ENCODE peak calls at places on chromosomes 11 and 22, in eight cellular contexts. One of them, this sample, is unnamed.

GRCh38 chr11:76947190-76947589 is 86.5 kb downstream of the ACER3 start:
- DNase-seq in psoas muscle: no peak
- DNase-seq in right lobe of liver: no peak
- DNase-seq in K562: no peak
- DNase-seq in lower lobe of right lung: no peak
- DNase-seq in body of pancreas: no peak
- DNase-seq in left ventricle myocardium inferior: no peak
- DNase-seq in HL-60: no peak
- DNase-seq in this sample: no peak

GRCh38 chr22:27991586-27992293 is 72.7 kb upstream of the PITPNB start:
- DNase-seq in psoas muscle: no peak
- DNase-seq in right lobe of liver: peak
- DNase-seq in K562: no peak
- DNase-seq in lower lobe of right lung: peak
- DNase-seq in body of pancreas: no peak
- DNase-seq in left ventricle myocardium inferior: no peak
- DNase-seq in HL-60: no peak
- DNase-seq in this sample: peak

GRCh38 chr22:19042285-19043110 is 79.7 kb downstream of the DGCR2 start:
- DNase-seq in psoas muscle: no peak
- DNase-seq in right lobe of liver: peak
- DNase-seq in K562: no peak
- DNase-seq in lower lobe of right lung: peak
- DNase-seq in body of pancreas: no peak
- DNase-seq in left ventricle myocardium inferior: no peak
- DNase-seq in HL-60: no peak
- DNase-seq in this sample: peak

GRCh38 chr22:22897036-22897435 is 9.4 kb downstream of the IGLL5 start:
- DNase-seq in psoas muscle: no peak
- DNase-seq in right lobe of liver: no peak
- DNase-seq in K562: peak
- DNase-seq in lower lobe of right lung: no peak
- DNase-seq in body of pancreas: no peak
- DNase-seq in left ventricle myocardium inferior: no peak
- DNase-seq in HL-60: no peak
- DNase-seq in this sample: no peak

GRCh38 chr22:25729016-25729415 is 13.0 kb upstream of the MYO18B start:
- DNase-seq in psoas muscle: no peak
- DNase-seq in right lobe of liver: no peak
- DNase-seq in K562: no peak
- DNase-seq in lower lobe of right lung: no peak
- DNase-seq in body of pancreas: no peak
- DNase-seq in left ventricle myocardium inferior: no peak
- DNase-seq in HL-60: no peak
- DNase-seq in this sample: peak

GRCh38 chr11:29712616-29713015 is 304.2 kb downstream of the KCNA4 start:
- DNase-seq in psoas muscle: no peak
- DNase-seq in right lobe of liver: no peak
- DNase-seq in K562: no peak
- DNase-seq in lower lobe of right lung: no peak
- DNase-seq in body of pancreas: no peak
- DNase-seq in left ventricle myocardium inferior: no peak
- DNase-seq in HL-60: no peak
- DNase-seq in this sample: no peak

GRCh38 chr11:102493524-102493923 is 37.0 kb downstream of the MMP7 start:
- DNase-seq in psoas muscle: no peak
- DNase-seq in right lobe of liver: no peak
- DNase-seq in K562: no peak
- DNase-seq in lower lobe of right lung: no peak
- DNase-seq in body of pancreas: no peak
- DNase-seq in left ventricle myocardium inferior: no peak
- DNase-seq in HL-60: no peak
- DNase-seq in this sample: no peak

GRCh38 chr22:19884954-19885751 is 30.5 kb upstream of the GNB1L start:
- DNase-seq in psoas muscle: no peak
- DNase-seq in right lobe of liver: no peak
- DNase-seq in K562: no peak
- DNase-seq in lower lobe of right lung: no peak
- DNase-seq in body of pancreas: no peak
- DNase-seq in left ventricle myocardium inferior: peak
- DNase-seq in HL-60: no peak
- DNase-seq in this sample: peak

GRCh38 chr11:45648931-45649330 is 16.5 kb downstream of the CHST1 start:
- DNase-seq in psoas muscle: no peak
- DNase-seq in right lobe of liver: no peak
- DNase-seq in K562: no peak
- DNase-seq in lower lobe of right lung: no peak
- DNase-seq in body of pancreas: no peak
- DNase-seq in left ventricle myocardium inferior: no peak
- DNase-seq in HL-60: no peak
- DNase-seq in this sample: no peak

GRCh38 chr11:106012744-106013143 is 9.3 kb downstream of the MSANTD4 start:
- DNase-seq in psoas muscle: no peak
- DNase-seq in right lobe of liver: no peak
- DNase-seq in K562: no peak
- DNase-seq in lower lobe of right lung: no peak
- DNase-seq in body of pancreas: peak
- DNase-seq in left ventricle myocardium inferior: no peak
- DNase-seq in HL-60: no peak
- DNase-seq in this sample: no peak

GRCh38 chr11:113350646-113351045 is 36.3 kb downstream of the TTC12 start:
- DNase-seq in psoas muscle: no peak
- DNase-seq in right lobe of liver: no peak
- DNase-seq in K562: no peak
- DNase-seq in lower lobe of right lung: no peak
- DNase-seq in body of pancreas: no peak
- DNase-seq in left ventricle myocardium inferior: no peak
- DNase-seq in HL-60: no peak
- DNase-seq in this sample: no peak

GRCh38 chr11:12689029-12689755 is 15.0 kb downstream of the TEAD1 start:
- DNase-seq in psoas muscle: no peak
- DNase-seq in right lobe of liver: no peak
- DNase-seq in K562: no peak
- DNase-seq in lower lobe of right lung: no peak
- DNase-seq in body of pancreas: no peak
- DNase-seq in left ventricle myocardium inferior: no peak
- DNase-seq in HL-60: no peak
- DNase-seq in this sample: no peak

GRCh38 chr22:33513388-33514336 is 406.6 kb downstream of the LARGE1 start:
- DNase-seq in psoas muscle: no peak
- DNase-seq in right lobe of liver: no peak
- DNase-seq in K562: no peak
- DNase-seq in lower lobe of right lung: no peak
- DNase-seq in body of pancreas: peak
- DNase-seq in left ventricle myocardium inferior: no peak
- DNase-seq in HL-60: no peak
- DNase-seq in this sample: no peak
- H3K4me3 ChIP-seq in psoas muscle: no peak
- H3K4me3 ChIP-seq in right lobe of liver: no peak
- H3K4me3 ChIP-seq in K562: no peak
- H3K4me3 ChIP-seq in lower lobe of right lung: no peak
- H3K4me3 ChIP-seq in body of pancreas: no peak
- H3K4me3 ChIP-seq in left ventricle myocardium inferior: no peak
- H3K4me3 ChIP-seq in HL-60: no peak
- H3K4me3 ChIP-seq in this sample: no peak

DNA sequence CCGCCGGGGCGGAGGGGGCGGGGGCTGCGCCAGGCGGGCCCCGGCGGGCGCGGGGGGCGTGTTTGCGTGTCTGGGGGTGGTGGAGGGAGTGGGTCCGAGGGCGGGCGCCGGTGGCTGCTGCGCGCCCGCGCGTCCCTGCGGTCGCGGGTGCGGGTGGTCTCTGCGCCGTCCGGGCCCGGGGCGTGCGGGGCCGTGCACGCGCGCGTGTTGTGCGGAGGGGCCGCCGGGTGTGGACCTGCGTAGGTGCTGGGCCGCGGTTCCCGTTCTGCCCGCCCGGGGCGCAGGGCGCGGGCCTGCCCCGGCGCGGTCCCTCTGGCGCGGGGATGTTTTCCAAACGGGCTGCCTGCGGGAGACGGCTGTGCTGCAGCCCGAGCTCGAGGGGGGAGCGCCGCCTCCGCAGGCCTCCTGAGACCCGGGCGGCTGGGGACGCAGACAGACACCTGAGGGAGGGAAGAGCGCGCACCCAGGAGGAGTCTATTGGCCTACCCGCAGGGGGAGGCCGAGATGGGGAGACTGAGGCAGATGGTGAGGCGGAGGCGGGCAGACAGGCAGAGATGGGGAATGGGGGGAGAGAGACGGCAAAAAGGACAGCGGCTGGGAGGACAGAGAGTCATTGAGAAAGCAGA is 442 bp downstream of the PELI3 start:
- DNase-seq in psoas muscle: peak
- DNase-seq in right lobe of liver: no peak
- DNase-seq in K562: no peak
- DNase-seq in lower lobe of right lung: peak
- DNase-seq in body of pancreas: peak
- DNase-seq in left ventricle myocardium inferior: no peak
- DNase-seq in HL-60: no peak
- DNase-seq in this sample: no peak
- H3K27ac ChIP-seq in psoas muscle: peak
- H3K27ac ChIP-seq in right lobe of liver: no peak
- H3K27ac ChIP-seq in K562: no peak
- H3K27ac ChIP-seq in lower lobe of right lung: peak
- H3K27ac ChIP-seq in body of pancreas: peak
- H3K27ac ChIP-seq in left ventricle myocardium inferior: peak
- H3K27ac ChIP-seq in HL-60: peak
- H3K27ac ChIP-seq in this sample: no peak

GRCh38 chr11:2885017-2885675 is 429 bp downstream of the CDKN1C start:
- DNase-seq in psoas muscle: peak
- DNase-seq in right lobe of liver: peak
- DNase-seq in K562: peak
- DNase-seq in lower lobe of right lung: peak
- DNase-seq in body of pancreas: peak
- DNase-seq in left ventricle myocardium inferior: peak
- DNase-seq in HL-60: no peak
- DNase-seq in this sample: peak

GRCh38 chr11:2887526-2888195 is 2.1 kb upstream of the CDKN1C start:
- DNase-seq in psoas muscle: no peak
- DNase-seq in right lobe of liver: no peak
- DNase-seq in K562: no peak
- DNase-seq in lower lobe of right lung: no peak
- DNase-seq in body of pancreas: no peak
- DNase-seq in left ventricle myocardium inferior: no peak
- DNase-seq in HL-60: no peak
- DNase-seq in this sample: no peak

GRCh38 chr11:2885676-2886081 is at the start of gene CDKN1C:
- DNase-seq in psoas muscle: peak
- DNase-seq in right lobe of liver: peak
- DNase-seq in K562: peak
- DNase-seq in lower lobe of right lung: peak
- DNase-seq in body of pancreas: peak
- DNase-seq in left ventricle myocardium inferior: peak
- DNase-seq in HL-60: no peak
- DNase-seq in this sample: peak

GRCh38 chr11:2886936-2887335 is 1.4 kb upstream of the CDKN1C start:
- DNase-seq in psoas muscle: no peak
- DNase-seq in right lobe of liver: no peak
- DNase-seq in K562: no peak
- DNase-seq in lower lobe of right lung: no peak
- DNase-seq in body of pancreas: no peak
- DNase-seq in left ventricle myocardium inferior: no peak
- DNase-seq in HL-60: no peak
- DNase-seq in this sample: no peak

GRCh38 chr11:2886191-2886894 is 768 bp upstream of the CDKN1C start:
- DNase-seq in psoas muscle: peak
- DNase-seq in right lobe of liver: no peak
- DNase-seq in K562: no peak
- DNase-seq in lower lobe of right lung: peak
- DNase-seq in body of pancreas: no peak
- DNase-seq in left ventricle myocardium inferior: peak
- DNase-seq in HL-60: no peak
- DNase-seq in this sample: peak
- TF ChIP-seq CTCF in psoas muscle: no peak
- TF ChIP-seq CTCF in right lobe of liver: no peak
- TF ChIP-seq CTCF in K562: no peak
- TF ChIP-seq CTCF in lower lobe of right lung: peak
- TF ChIP-seq CTCF in body of pancreas: no peak
- TF ChIP-seq CTCF in left ventricle myocardium inferior: peak
- TF ChIP-seq CTCF in HL-60: no peak
- TF ChIP-seq CTCF in this sample: peak

GRCh38 chr11:133618500-133618899 is 86.2 kb upstream of the OPCML start:
- DNase-seq in psoas muscle: no peak
- DNase-seq in right lobe of liver: no peak
- DNase-seq in K562: no peak
- DNase-seq in lower lobe of right lung: no peak
- DNase-seq in body of pancreas: no peak
- DNase-seq in left ventricle myocardium inferior: no peak
- DNase-seq in HL-60: no peak
- DNase-seq in this sample: peak

GRCh38 chr11:133619973-133620372 is 87.7 kb upstream of the OPCML start:
- DNase-seq in psoas muscle: no peak
- DNase-seq in right lobe of liver: no peak
- DNase-seq in K562: no peak
- DNase-seq in lower lobe of right lung: no peak
- DNase-seq in body of pancreas: no peak
- DNase-seq in left ventricle myocardium inferior: no peak
- DNase-seq in HL-60: no peak
- DNase-seq in this sample: no peak

DNA sequence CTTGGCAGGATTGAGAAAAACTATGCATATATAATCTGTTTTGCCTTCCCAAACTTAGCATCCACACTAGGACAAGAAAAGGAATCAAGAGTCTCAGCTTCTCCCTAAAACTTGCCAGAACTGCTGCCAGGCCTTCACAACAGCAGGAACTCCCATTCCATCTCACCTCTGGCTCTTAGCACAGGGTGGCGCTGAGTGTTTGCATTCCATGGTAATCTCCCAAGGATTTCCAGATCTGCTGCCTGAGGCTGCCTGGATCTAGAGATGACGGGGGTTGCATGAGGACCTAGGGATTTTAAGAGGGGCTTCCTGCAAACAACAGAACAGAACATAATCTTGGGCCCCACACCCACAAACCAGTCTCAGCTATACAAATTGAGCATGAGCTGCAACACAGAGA is 87.1 kb upstream of the OPCML start:
- DNase-seq in psoas muscle: no peak
- DNase-seq in right lobe of liver: no peak
- DNase-seq in K562: no peak
- DNase-seq in lower lobe of right lung: no peak
- DNase-seq in body of pancreas: no peak
- DNase-seq in left ventricle myocardium inferior: no peak
- DNase-seq in HL-60: no peak
- DNase-seq in this sample: peak
- H3K4me3 ChIP-seq in psoas muscle: no peak
- H3K4me3 ChIP-seq in right lobe of liver: no peak
- H3K4me3 ChIP-seq in K562: no peak
- H3K4me3 ChIP-seq in lower lobe of right lung: no peak
- H3K4me3 ChIP-seq in body of pancreas: no peak
- H3K4me3 ChIP-seq in left ventricle myocardium inferior: no peak
- H3K4me3 ChIP-seq in HL-60: no peak
- H3K4me3 ChIP-seq in this sample: no peak

DNA sequence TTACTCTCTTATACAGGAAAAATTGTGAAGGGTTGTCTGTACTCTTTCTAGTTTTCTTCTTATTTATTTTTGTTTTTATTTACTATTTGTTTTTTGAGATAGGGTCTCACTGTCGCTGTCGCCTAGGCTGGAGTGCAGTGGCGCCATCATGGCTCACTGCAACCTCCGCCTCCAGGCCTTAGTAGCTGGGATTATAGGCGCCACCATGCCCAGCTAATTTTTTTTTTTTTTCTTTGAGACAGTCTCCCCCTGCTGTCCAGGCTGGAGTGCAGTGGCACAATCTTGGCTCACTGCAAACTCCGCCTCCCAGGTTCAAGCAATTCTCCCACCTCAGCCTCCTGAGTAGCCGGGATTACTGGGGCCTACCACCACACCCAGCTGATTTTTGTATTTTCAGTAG is 18.4 kb downstream of the CUL5 start:
- DNase-seq in psoas muscle: no peak
- DNase-seq in right lobe of liver: no peak
- DNase-seq in K562: no peak
- DNase-seq in lower lobe of right lung: no peak
- DNase-seq in body of pancreas: no peak
- DNase-seq in left ventricle myocardium inferior: no peak
- DNase-seq in HL-60: no peak
- DNase-seq in this sample: no peak
- H3K27ac ChIP-seq in psoas muscle: no peak
- H3K27ac ChIP-seq in right lobe of liver: no peak
- H3K27ac ChIP-seq in K562: no peak
- H3K27ac ChIP-seq in lower lobe of right lung: no peak
- H3K27ac ChIP-seq in body of pancreas: no peak
- H3K27ac ChIP-seq in left ventricle myocardium inferior: no peak
- H3K27ac ChIP-seq in HL-60: no peak
- H3K27ac ChIP-seq in this sample: no peak